ENCODE peak calls at places on chromosomes 6 and 20, in four cellular contexts. Y is testis, F is breast epithelium, S is aorta. R is an unnamed sample.

GRCh38 chr20:24472426-24472825 is 3.0 kb downstream of the SYNDIG1 start:
- DNase-seq in S (no peak), F (no peak), Y (no peak), R (no peak)

GRCh38 chr6:30447237-30447636 is 42.1 kb upstream of the HLA-E start:
- DNase-seq in Y (no peak), S (no peak), F (no peak), R (no peak)

GRCh38 chr6:158047563-158048323 is 66.1 kb downstream of the SYNJ2 start:
- DNase-seq in F (no peak), S (no peak), Y (no peak), R (no peak)

GRCh38 chr6:99885051-99885450 is 109.0 kb downstream of the MCHR2 start:
- DNase-seq in Y (no peak), F (no peak), S (no peak), R (no peak)

GRCh38 chr6:156789081-156789943 is 12.1 kb downstream of the ARID1B start:
- DNase-seq in S (no peak), F (no peak), Y (no peak), R (no peak)

GRCh38 chr6:137161975-137162374 is 11.5 kb downstream of the IL22RA2 start:
- DNase-seq in F (no peak), Y (no peak), S (no peak), R (no peak)

GRCh38 chr20:23668477-23668951 is 20.3 kb downstream of the CST4 start:
- DNase-seq in F (no peak), Y (peak), S (no peak), R (peak)

GRCh38 chr6:44388876-44389275 is 1.4 kb downstream of the CDC5L start:
- DNase-seq in F (no peak), S (no peak), Y (no peak), R (no peak)

GRCh38 chr20:31678389-31679356 is 41.0 kb downstream of the COX4I2 start:
- DNase-seq in S (peak), Y (peak), F (no peak), R (no peak)

GRCh38 chr6:42338573-42339218 is 113.0 kb downstream of the TRERF1 start:
- DNase-seq in S (no peak), F (no peak), Y (no peak), R (peak)

GRCh38 chr6:22231616-22232015 is 65.2 kb downstream of the PRL start:
- DNase-seq in F (no peak), S (no peak), Y (no peak), R (no peak)

GRCh38 chr6:136599324-136600011 is 49.2 kb upstream of the MAP7 start:
- DNase-seq in F (no peak), S (no peak), Y (no peak), R (no peak)

GRCh38 chr6:37473364-37474095 is 26.2 kb downstream of the CCDC167 start:
- DNase-seq in Y (peak), S (no peak), F (peak), R (no peak)

GRCh38 chr6:42551202-42551601 is 12.6 kb upstream of the UBR2 start:
- DNase-seq in Y (no peak), S (no peak), F (no peak), R (no peak)

GRCh38 chr6:36336210-36336588 is 489 bp downstream of the BNIP5 start:
- DNase-seq in S (no peak), F (no peak), Y (no peak), R (no peak)

GRCh38 chr6:36334832-36335459 is 1.7 kb downstream of the BNIP5 start:
- DNase-seq in Y (no peak), F (no peak), S (peak), R (no peak)

GRCh38 chr6:36334343-36334742 is 2.3 kb downstream of the BNIP5 start:
- DNase-seq in F (no peak), Y (peak), S (peak), R (no peak)

GRCh38 chr6:36335465-36336209 is 1.1 kb downstream of the BNIP5 start:
- DNase-seq in F (no peak), Y (no peak), S (peak), R (no peak)

GRCh38 chr6:36333889-36334288 is 2.8 kb downstream of the BNIP5 start:
- DNase-seq in S (peak), Y (peak), F (no peak), R (no peak)
- H3K4me3 ChIP-seq in S (no peak), Y (no peak), F (no peak), R (no peak)

GRCh38 chr6:124994648-124995047 is 32.4 kb downstream of the RNF217 start:
- DNase-seq in F (no peak), Y (no peak), S (no peak), R (no peak)
- H3K4me3 ChIP-seq in F (no peak), Y (no peak), S (no peak), R (no peak)

DNA sequence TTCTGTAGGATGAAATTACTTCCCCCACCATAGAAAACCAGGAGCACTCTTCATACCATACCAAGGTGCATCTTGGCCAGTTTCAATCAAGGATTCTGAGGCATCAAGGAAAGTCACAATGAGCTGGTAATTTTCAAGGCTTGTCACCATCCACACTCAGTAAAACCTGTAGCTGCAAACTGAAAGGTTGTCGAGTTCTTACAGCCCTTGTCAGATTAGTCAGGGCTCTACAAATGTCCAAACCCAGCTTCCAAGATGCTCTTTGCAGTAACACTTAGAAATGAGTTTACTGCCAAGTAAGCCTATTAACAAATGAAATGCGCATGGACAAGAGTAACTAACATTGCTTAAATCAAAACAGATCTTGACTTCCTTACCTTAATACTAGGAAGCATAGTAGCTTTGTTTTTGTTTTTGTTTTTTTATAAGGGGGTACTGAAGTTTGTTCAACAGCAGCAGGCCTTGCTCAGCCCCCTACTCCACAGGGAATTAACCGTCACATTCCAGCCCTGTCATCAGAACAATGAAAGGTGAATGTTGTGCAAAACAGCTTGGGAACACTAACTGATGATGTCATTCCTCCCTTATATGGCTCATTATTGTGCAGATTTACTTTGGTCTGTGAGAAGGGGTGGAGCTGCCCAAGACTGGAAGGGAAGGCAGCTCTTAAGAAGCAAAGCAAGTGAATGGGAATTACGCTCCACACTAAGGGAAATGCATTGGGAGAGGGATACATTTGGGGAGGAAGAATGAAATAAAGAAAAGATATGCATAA is 49.9 kb upstream of the TMEM30A start:
- DNase-seq in Y (no peak), S (no peak), F (no peak), R (no peak)
- H3K4me3 ChIP-seq in Y (no peak), S (no peak), F (no peak), R (no peak)

GRCh38 chr6:142692942-142693341 is 252.0 kb downstream of the HIVEP2 start:
- DNase-seq in Y (peak), S (peak), F (no peak), R (peak)
- H3K4me3 ChIP-seq in Y (no peak), S (no peak), F (no peak), R (no peak)

GRCh38 chr6:68167604-68168003 is 467.5 kb upstream of the ADGRB3 start:
- DNase-seq in Y (no peak), S (no peak), F (no peak), R (no peak)

DNA sequence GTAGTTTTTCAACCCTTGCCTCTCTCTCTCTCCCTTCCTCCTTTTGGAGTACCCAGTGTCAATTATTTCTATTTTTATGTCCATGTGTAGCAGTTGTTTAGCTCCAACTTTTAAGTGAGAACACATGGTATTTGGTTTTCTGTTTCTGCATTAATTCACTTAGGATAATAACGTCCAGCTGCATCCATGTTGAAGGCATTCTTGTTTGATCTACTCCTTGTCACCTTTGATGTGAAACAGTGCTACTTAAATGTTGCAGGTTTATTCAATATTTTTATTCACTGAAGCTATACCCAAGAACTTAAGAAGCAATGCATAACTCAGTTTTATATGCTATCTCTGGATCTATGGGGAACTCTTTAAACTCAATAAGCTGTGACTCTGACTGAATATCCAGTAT is 465.2 kb upstream of the ADGRB3 start:
- DNase-seq in Y (no peak), S (no peak), F (no peak), R (no peak)
- H3K4me3 ChIP-seq in Y (no peak), S (no peak), F (no peak), R (no peak)

GRCh38 chr20:40687384-40688128 is 1.5 kb downstream of the MAFB start:
- DNase-seq in F (peak), Y (peak), S (peak), R (no peak)
- H3K4me3 ChIP-seq in F (peak), Y (peak), S (peak), R (peak)

GRCh38 chr20:62963614-62964397 is 11.3 kb downstream of the SLC17A9 start:
- DNase-seq in F (no peak), S (no peak), Y (no peak), R (no peak)

GRCh38 chr20:62967149-62967501 is 14.6 kb downstream of the SLC17A9 start:
- DNase-seq in S (no peak), F (no peak), Y (no peak), R (no peak)

GRCh38 chr20:62966212-62967148 is 14.0 kb downstream of the SLC17A9 start:
- DNase-seq in S (no peak), Y (no peak), F (no peak), R (no peak)

GRCh38 chr20:62964700-62965099 is 12.2 kb downstream of the SLC17A9 start:
- DNase-seq in F (no peak), S (no peak), Y (no peak), R (no peak)

GRCh38 chr20:62965363-62965771 is 12.9 kb downstream of the SLC17A9 start:
- DNase-seq in F (no peak), Y (no peak), S (no peak), R (no peak)
- H3K4me3 ChIP-seq in F (no peak), Y (no peak), S (no peak), R (no peak)

R was measured in Panc1.